ENCODE peak calls at places on chromosomes 6 and 20, in five cellular contexts. E, Q, J, R and S are unnamed samples.

GRCh38 chr6:36722879-36723278 is 25.3 kb downstream of the RAB44 start:
- DNase-seq in E (no peak), Q (no peak), J (no peak), R (no peak), S (no peak)

GRCh38 chr6:149935668-149936067 is 6.1 kb upstream of the ULBP2 start:
- DNase-seq in E (no peak), Q (no peak), J (no peak), R (no peak), S (no peak)

GRCh38 chr6:9360881-9361280 is 925.5 kb upstream of the SLC35B3 start:
- DNase-seq in E (no peak), Q (no peak), J (no peak), R (peak; percentile 30), S (no peak)

GRCh38 chr6:42142118-42142835 is at the start of gene C6orf132:
- DNase-seq in E (no peak), Q (peak; percentile 44), J (peak; percentile 95), R (peak; percentile 79), S (peak; percentile 86)

GRCh38 chr20:25244976-25245375 is 2.9 kb upstream of the PYGB start:
- DNase-seq in E (no peak), Q (no peak), J (no peak), R (no peak), S (no peak)

GRCh38 chr6:56838965-56839364 is 115.9 kb upstream of the BEND6 start:
- DNase-seq in E (no peak), Q (no peak), J (no peak), R (no peak), S (no peak)

GRCh38 chr6:166928644-166929515 is 27.5 kb downstream of the RNASET2 start:
- DNase-seq in E (no peak), Q (no peak), J (no peak), R (no peak), S (no peak)

GRCh38 chr6:161407115-161407514 is 133.3 kb upstream of the AGPAT4 start:
- DNase-seq in E (no peak), Q (no peak), J (no peak), R (no peak), S (no peak)

GRCh38 chr6:23994013-23994412 is 132.0 kb upstream of the NRSN1 start:
- DNase-seq in E (no peak), Q (no peak), J (no peak), R (no peak), S (no peak)

GRCh38 chr20:44618318-44618731 is 33.2 kb downstream of the ADA start:
- DNase-seq in E (peak; percentile 34), Q (no peak), J (no peak), R (no peak), S (no peak)

GRCh38 chr20:326645-327031 is 1.3 kb downstream of the SOX12 start:
- DNase-seq in E (peak; percentile 63), Q (no peak), J (no peak), R (peak; percentile 66), S (peak; percentile 62)

GRCh38 chr20:32685541-32686529 is 12.1 kb upstream of the C20orf203 start:
- DNase-seq in E (no peak), Q (peak; percentile 52), J (no peak), R (peak; percentile 94), S (peak; percentile 84)

GRCh38 chr6:110270166-110270565 is 88.0 kb downstream of the METTL24 start:
- DNase-seq in E (no peak), Q (no peak), J (peak; percentile 74), R (peak; percentile 22), S (no peak)

GRCh38 chr6:39769012-39769411 is 23.2 kb upstream of the DAAM2 start:
- DNase-seq in E (no peak), Q (no peak), J (no peak), R (no peak), S (no peak)

GRCh38 chr6:30258204-30258603 is 45.0 kb upstream of the TRIM26 start:
- DNase-seq in E (peak; percentile 12), Q (no peak), J (peak; percentile 7), R (no peak), S (no peak)

GRCh38 chr6:137307163-137307851 is 88.1 kb upstream of the IFNGR1 start:
- DNase-seq in E (peak; percentile 10), Q (no peak), J (no peak), R (no peak), S (no peak)

GRCh38 chr20:63740501-63741353 is 1.2 kb downstream of the SLC2A4RG start:
- DNase-seq in E (peak; percentile 44), Q (peak; percentile 95), J (peak; percentile 73), R (peak; percentile 88), S (peak; percentile 95)

GRCh38 chr6:147126618-147127022 is 77.6 kb upstream of the STXBP5 start:
- DNase-seq in E (no peak), Q (no peak), J (peak; percentile 5), R (no peak), S (no peak)

GRCh38 chr6:130070306-130070705 is 51.9 kb downstream of the L3MBTL3 start:
- DNase-seq in E (no peak), Q (no peak), J (no peak), R (peak; percentile 49), S (no peak)

GRCh38 chr6:50850223-50850751 is 31.6 kb downstream of the TFAP2B start:
- DNase-seq in E (no peak), Q (peak; percentile 93), J (peak; percentile 60), R (no peak), S (peak; percentile 57)

GRCh38 chr6:43771858-43772570 is 2.0 kb downstream of the VEGFA start:
- DNase-seq in E (peak; percentile 82), Q (peak; percentile 82), J (peak; percentile 76), R (peak; percentile 86), S (peak; percentile 81)

GRCh38 chr20:38203337-38204003 is 38.4 kb upstream of the TGM2 start:
- DNase-seq in E (no peak), Q (no peak), J (no peak), R (no peak), S (no peak)

GRCh38 chr20:25025091-25025861 is 32.7 kb downstream of the ACSS1 start:
- DNase-seq in E (no peak), Q (no peak), J (no peak), R (no peak), S (no peak)

GRCh38 chr6:44063561-44064059 is 63.6 kb downstream of the MRPL14 start:
- DNase-seq in E (no peak), Q (no peak), J (no peak), R (no peak), S (no peak)

GRCh38 chr6:4313044-4313686 is 177.8 kb upstream of the ECI2 start:
- DNase-seq in E (peak; percentile 13), Q (no peak), J (peak; percentile 71), R (peak; percentile 98), S (peak; percentile 52)

GRCh38 chr20:34888468-34888867 is 12.1 kb downstream of the ACSS2 start:
- DNase-seq in E (no peak), Q (no peak), J (no peak), R (no peak), S (no peak)

GRCh38 chr6:138275976-138276375 is 57.7 kb upstream of the PBOV1 start:
- DNase-seq in E (no peak), Q (no peak), J (peak; percentile 49), R (no peak), S (no peak)

GRCh38 chr20:20327756-20328155 is 40.1 kb upstream of the INSM1 start:
- DNase-seq in E (no peak), Q (no peak), J (no peak), R (peak; percentile 56), S (no peak)

GRCh38 chr20:18857640-18858039 is 44.1 kb downstream of the SCP2D1 start:
- DNase-seq in E (no peak), Q (no peak), J (no peak), R (peak; percentile 60), S (no peak)

GRCh38 chr20:43567477-43567876 is 8.7 kb downstream of the SGK2 start:
- DNase-seq in E (no peak), Q (no peak), J (no peak), R (no peak), S (no peak)

DNA sequence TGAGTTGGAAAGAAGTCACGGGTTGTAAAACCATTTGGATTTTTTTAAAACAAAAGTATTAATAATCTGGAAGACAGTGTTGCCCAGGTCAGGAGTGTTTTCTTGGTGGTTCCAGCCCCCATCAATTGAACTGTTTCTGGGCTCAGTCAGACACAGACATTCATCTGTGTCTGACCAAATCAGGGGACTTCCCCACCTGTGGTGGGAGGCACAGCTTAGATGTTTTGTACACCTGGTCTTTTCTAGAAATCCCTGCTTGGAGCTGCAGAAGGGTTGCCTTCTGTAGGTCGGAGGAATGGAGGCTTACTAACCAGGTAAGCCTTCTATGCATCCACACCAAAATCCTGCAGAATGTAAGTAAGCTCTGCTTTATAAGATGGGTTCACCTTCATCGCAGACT is 63.6 kb downstream of the CDS2 start:
- DNase-seq in E (no peak), Q (no peak), J (no peak), R (no peak), S (no peak)
- TF ChIP-seq EZH2phosphoT487 in E (no peak), Q (no peak), J (no peak), R (no peak), S (no peak)

GRCh38 chr6:71391126-71391525 is 102.5 kb downstream of the OGFRL1 start:
- DNase-seq in E (no peak), Q (no peak), J (no peak), R (no peak), S (no peak)
- H3K4me1 ChIP-seq in E (no peaks in the 10 kb centered on the region), Q (peaks cover 39% of the 10 kb centered on the region), J (peaks cover 31% of the 10 kb centered on the region), R (peaks cover 72% of the 10 kb centered on the region), S (peaks cover 16% of the 10 kb centered on the region)

GRCh38 chr6:148869589-148869988 is 122.8 kb downstream of the UST start:
- DNase-seq in E (no peak), Q (no peak), J (no peak), R (peak; percentile 94), S (no peak)
- H3K4me2 ChIP-seq in E (no peak overlapping the region), Q (peak overlapping the region; percentile 34), J (no peak overlapping the region), R (peak overlapping the region; percentile 45), S (no peak overlapping the region)

GRCh38 chr6:111845441-111845871 is 27.8 kb downstream of the FYN start:
- DNase-seq in E (no peak), Q (no peak), J (peak; percentile 30), R (no peak), S (peak; percentile 15)

GRCh38 chr6:111844921-111845320 is 28.3 kb downstream of the FYN start:
- DNase-seq in E (no peak), Q (no peak), J (peak; percentile 66), R (no peak), S (no peak)

GRCh38 chr6:111846061-111846460 is 27.2 kb downstream of the FYN start:
- DNase-seq in E (no peak), Q (no peak), J (no peak), R (no peak), S (no peak)

GRCh38 chr6:111848262-111848661 is 25.0 kb downstream of the FYN start:
- DNase-seq in E (no peak), Q (no peak), J (no peak), R (no peak), S (no peak)

DNA sequence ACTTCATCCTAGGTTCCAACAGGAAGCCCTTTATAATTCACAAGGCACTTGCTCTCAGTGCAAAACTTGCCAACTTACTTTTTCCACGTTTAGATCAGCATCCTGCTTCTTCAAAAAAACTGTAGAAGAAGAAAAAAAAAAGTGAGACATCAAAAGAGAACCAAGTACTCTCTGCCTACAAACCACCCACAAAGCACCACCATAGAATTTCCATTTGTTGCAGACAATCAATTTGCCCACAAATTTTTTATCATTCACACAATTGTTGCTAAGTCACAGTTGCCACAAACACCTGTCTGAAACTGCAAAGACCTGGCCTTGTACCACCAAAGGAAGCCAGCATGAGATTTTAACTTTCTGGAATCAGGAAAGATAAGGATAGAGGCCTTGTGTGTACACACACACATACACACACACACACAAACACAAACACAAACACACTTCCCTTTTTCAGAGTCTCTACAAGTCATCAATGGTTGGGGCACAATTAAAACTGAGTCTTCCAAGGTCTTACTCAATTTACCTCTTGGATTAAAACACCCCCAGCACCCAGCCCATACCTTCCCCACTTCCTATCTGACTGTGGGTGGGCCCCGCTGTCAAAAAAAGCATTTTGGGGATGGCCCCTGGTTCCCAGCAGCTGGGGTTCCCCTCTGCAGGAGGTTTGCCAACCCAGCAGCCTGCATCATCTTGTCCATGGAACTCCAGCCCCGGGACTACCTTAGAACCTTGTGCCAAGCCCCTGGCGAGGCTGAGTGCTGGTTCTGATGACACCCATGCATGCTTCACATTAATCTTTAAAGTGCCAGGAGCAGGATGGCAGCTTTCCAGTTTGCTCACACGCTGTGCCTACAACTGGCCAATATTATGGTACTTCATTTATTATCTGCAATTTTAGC is 26.5 kb downstream of the FYN start:
- DNase-seq in E (no peak), Q (no peak), J (no peak), R (peak; percentile 43), S (no peak)
- TF ChIP-seq EZH2phosphoT487 in E (no peak), Q (no peak), J (no peak), R (no peak), S (no peak)